ENCODE peak calls at places on chromosomes 13 and 19, in seven cellular contexts. B is breast epithelium, L is tibial nerve, A is A549, G is Peyer's patch, Z is transverse colon, C is stomach. K is an unnamed sample.

GRCh38 chr19:31214086-31214485 is 135.2 kb downstream of the TSHZ3 start:
- DNase-seq in A (peak), B (peak), L (no peak), G (peak), C (peak), Z (peak), K (peak)

GRCh38 chr19:30670562-30671513 is 298.7 kb downstream of the ZNF536 start:
- DNase-seq in G (no peak), L (no peak), A (no peak), B (no peak), Z (no peak), C (peak), K (no peak)

GRCh38 chr19:56162258-56162657 is 13.6 kb upstream of the GALP start:
- DNase-seq in C (no peak), L (no peak), G (no peak), B (no peak), Z (no peak), A (no peak), K (no peak)

GRCh38 chr19:15562145-15562544 is 52.9 kb upstream of the CYP4F8 start:
- DNase-seq in L (no peak), B (no peak), A (no peak), Z (no peak), G (no peak), C (no peak), K (no peak)

GRCh38 chr13:33262069-33262487 is 23.5 kb downstream of the STARD13 start:
- DNase-seq in G (no peak), L (no peak), C (no peak), Z (peak), B (no peak), A (no peak), K (peak)

GRCh38 chr19:45385392-45386221 is 15.2 kb upstream of the ERCC2 start:
- DNase-seq in Z (no peak), L (no peak), A (no peak), G (no peak), C (no peak), B (no peak), K (no peak)

GRCh38 chr13:114033541-114034315 is 59.9 kb upstream of the C13orf46 start:
- DNase-seq in Z (no peak), B (no peak), L (no peak), G (no peak), C (no peak), A (no peak), K (no peak)

GRCh38 chr13:49561064-49561410 is 24.3 kb downstream of the RCBTB1 start:
- DNase-seq in B (no peak), C (no peak), Z (no peak), G (no peak), A (peak), L (no peak), K (peak)

GRCh38 chr19:57664269-57665127 is 4.2 kb upstream of the ZSCAN4 start:
- DNase-seq in G (no peak), B (no peak), L (no peak), C (peak), Z (peak), A (no peak), K (peak)

GRCh38 chr13:92806215-92806614 is 420.4 kb upstream of the GPC6 start:
- DNase-seq in C (no peak), G (no peak), Z (no peak), L (no peak), B (no peak), A (no peak), K (no peak)

GRCh38 chr13:36173923-36174322 is 40.4 kb downstream of the SOHLH2 start:
- DNase-seq in A (no peak), Z (no peak), B (no peak), G (no peak), L (no peak), C (no peak), K (no peak)

GRCh38 chr13:39415403-39415802 is 187.6 kb downstream of the LHFPL6 start:
- DNase-seq in G (no peak), L (no peak), B (no peak), C (no peak), A (peak), Z (no peak), K (peak)

GRCh38 chr19:28330831-28331230 is 882.1 kb downstream of the UQCRFS1 start:
- DNase-seq in A (no peak), G (no peak), C (no peak), L (no peak), Z (no peak), B (no peak), K (no peak)

GRCh38 chr13:80727321-80727975 is 386.5 kb upstream of the SPRY2 start:
- DNase-seq in C (no peak), G (no peak), Z (no peak), A (no peak), B (no peak), L (no peak), K (no peak)
- H3K27ac ChIP-seq in C (no peak), G (no peak), Z (no peak), A (no peak), B (no peak), L (no peak), K (peak)

GRCh38 chr13:31367410-31367809 is 167.6 kb downstream of the B3GLCT start:
- DNase-seq in Z (no peak), L (no peak), G (no peak), B (no peak), C (no peak), A (no peak), K (no peak)
- TF ChIP-seq POLR2A in Z (no peak), L (no peak), G (no peak), B (no peak), C (no peak), A (no peak), K (no peak)

DNA sequence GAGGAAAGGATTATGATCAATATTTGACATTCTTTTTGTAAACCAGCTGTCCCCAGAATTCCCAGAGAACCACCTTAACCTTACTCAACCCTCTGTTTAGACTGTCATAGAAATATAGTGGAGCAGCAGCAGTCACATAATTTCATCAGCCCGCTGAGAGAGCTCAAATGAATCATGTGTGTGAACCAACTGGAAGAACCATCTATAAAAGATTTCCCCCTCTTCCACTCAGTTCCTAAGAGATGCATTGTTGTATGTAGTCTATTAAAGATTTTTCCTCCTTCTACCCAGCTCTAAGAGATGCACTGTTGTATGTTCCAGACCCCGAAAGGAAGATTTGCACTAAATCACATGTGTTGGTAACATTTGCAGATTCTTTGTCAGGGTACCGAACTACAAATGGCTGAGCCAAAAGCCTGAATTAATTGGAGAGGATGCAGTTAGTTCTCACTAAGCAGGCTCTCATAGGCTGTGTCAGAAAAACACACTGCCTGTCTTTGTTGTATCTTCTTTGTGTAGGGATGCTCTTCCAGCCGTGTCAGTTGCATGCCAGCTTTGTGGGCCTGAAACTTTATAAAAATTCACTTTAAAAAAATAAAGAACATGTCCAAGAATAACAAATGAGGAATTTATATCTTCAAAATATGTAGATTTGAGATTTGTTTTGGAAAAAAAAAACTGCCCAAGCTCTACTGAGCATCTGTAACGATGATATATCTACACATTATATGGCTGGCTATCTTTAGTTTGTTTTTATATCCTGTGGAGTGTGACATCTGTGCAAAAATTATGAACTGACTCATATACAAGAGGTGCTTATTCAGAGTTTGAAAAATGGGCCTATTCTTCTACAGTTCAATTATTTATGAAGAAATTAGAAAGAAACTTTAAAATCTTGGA is 223.2 kb downstream of the MZT1 start:
- DNase-seq in L (no peak), A (no peak), C (no peak), B (no peak), G (no peak), Z (no peak), K (no peak)
- H3K27ac ChIP-seq in L (no peak), A (no peak), C (no peak), B (no peak), G (no peak), Z (no peak), K (no peak)

DNA sequence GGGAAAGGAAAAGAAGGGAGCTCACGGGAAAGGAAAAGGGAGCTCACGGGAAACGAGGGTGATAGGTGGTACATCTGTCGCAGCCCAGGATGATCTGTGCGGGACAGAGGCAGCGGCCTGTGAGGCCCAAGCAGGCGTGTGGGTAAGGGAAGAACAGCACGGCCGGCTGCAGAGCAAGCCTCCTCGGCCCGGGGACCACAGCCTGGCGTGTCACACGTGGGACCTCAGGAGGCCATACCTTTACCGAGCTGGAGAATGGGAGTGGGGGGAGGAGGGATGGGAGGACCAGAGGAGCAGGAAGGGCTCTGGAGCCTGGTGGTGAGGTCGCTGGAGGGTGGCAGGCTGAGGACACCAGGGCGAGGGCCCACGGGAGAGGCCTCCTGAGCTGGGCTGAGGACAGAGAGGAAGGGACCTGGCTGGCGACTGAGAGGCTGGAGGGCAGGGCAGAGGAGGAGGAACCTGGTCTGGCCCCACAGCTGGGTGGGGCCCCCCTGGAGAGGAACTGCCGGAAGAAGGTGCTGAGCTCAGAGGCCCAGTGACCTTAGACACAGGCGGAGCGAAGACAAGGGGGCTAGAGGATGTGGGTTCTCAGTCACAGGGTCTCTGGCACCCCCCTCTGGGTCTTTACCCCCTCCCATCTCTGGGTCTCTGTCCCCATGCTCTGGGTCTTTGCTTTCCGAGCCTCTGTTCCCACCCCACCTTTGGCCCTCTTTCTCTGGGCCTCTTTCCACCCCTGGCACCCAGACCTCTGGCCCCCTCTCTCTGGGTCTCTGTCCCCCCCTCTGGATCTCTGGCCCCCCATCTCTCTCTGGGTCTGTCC is 2.9 kb upstream of the FTL start:
- DNase-seq in G (peak), A (peak), Z (peak), L (no peak), C (peak), B (no peak), K (peak)
- TF ChIP-seq POLR2A in G (peak), A (peak), Z (peak), L (peak), C (no peak), B (no peak), K (no peak)